ENCODE peak calls at places on chromosome 11, in four cellular contexts. One of them, this sample, is unnamed. For H3K27me3, the result is how much of the 10 kb centered on the place peaks cover.

GRCh38 chr11:35305670-35306382 is 113.5 kb downstream of the SLC1A2 start:
- ATAC-seq in upper lobe of left lung: no peak
- ATAC-seq in IMR-90: peak
- ATAC-seq in body of pancreas: peak
- ATAC-seq in this sample: no peak

GRCh38 chr11:110032957-110033570 is 60.1 kb upstream of the ZC3H12C start:
- ATAC-seq in upper lobe of left lung: no peak
- ATAC-seq in IMR-90: no peak
- ATAC-seq in body of pancreas: no peak
- ATAC-seq in this sample: no peak

GRCh38 chr11:66085071-66085470 is 15.0 kb downstream of the PACS1 start:
- ATAC-seq in upper lobe of left lung: no peak
- ATAC-seq in IMR-90: no peak
- ATAC-seq in body of pancreas: no peak
- ATAC-seq in this sample: no peak

GRCh38 chr11:114260483-114260882 is 35.7 kb upstream of the NNMT start:
- ATAC-seq in upper lobe of left lung: peak
- ATAC-seq in IMR-90: no peak
- ATAC-seq in body of pancreas: peak
- ATAC-seq in this sample: peak

GRCh38 chr11:122788781-122789535 is 49.3 kb upstream of the CRTAM start:
- ATAC-seq in upper lobe of left lung: no peak
- ATAC-seq in IMR-90: no peak
- ATAC-seq in body of pancreas: no peak
- ATAC-seq in this sample: no peak

GRCh38 chr11:99584822-99585221 is 564.1 kb downstream of the CNTN5 start:
- ATAC-seq in upper lobe of left lung: no peak
- ATAC-seq in IMR-90: no peak
- ATAC-seq in body of pancreas: no peak
- ATAC-seq in this sample: no peak

GRCh38 chr11:110196241-110196754 is 100.1 kb downstream of the RDX start:
- ATAC-seq in upper lobe of left lung: no peak
- ATAC-seq in IMR-90: peak
- ATAC-seq in body of pancreas: no peak
- ATAC-seq in this sample: no peak

GRCh38 chr11:10298342-10298741 is 4.3 kb upstream of the SBF2 start:
- ATAC-seq in upper lobe of left lung: no peak
- ATAC-seq in IMR-90: peak
- ATAC-seq in body of pancreas: no peak
- ATAC-seq in this sample: no peak

GRCh38 chr11:122617297-122617696 is 38.2 kb upstream of the UBASH3B start:
- ATAC-seq in upper lobe of left lung: no peak
- ATAC-seq in IMR-90: no peak
- ATAC-seq in body of pancreas: no peak
- ATAC-seq in this sample: no peak

GRCh38 chr11:133608496-133608895 is 76.2 kb upstream of the OPCML start:
- ATAC-seq in upper lobe of left lung: no peak
- ATAC-seq in IMR-90: no peak
- ATAC-seq in body of pancreas: no peak
- ATAC-seq in this sample: no peak

GRCh38 chr11:78251083-78251699 is 62.5 kb downstream of the USP35 start:
- ATAC-seq in upper lobe of left lung: peak
- ATAC-seq in IMR-90: peak
- ATAC-seq in body of pancreas: peak
- ATAC-seq in this sample: no peak

GRCh38 chr11:7573558-7574296 is 59.9 kb downstream of the PPFIBP2 start:
- ATAC-seq in upper lobe of left lung: no peak
- ATAC-seq in IMR-90: no peak
- ATAC-seq in body of pancreas: no peak
- ATAC-seq in this sample: no peak

GRCh38 chr11:30775123-30775522 is 189.0 kb upstream of the MPPED2 start:
- ATAC-seq in upper lobe of left lung: no peak
- ATAC-seq in IMR-90: no peak
- ATAC-seq in body of pancreas: no peak
- ATAC-seq in this sample: no peak

GRCh38 chr11:125091247-125091876 is 20.1 kb downstream of the TMEM218 start:
- ATAC-seq in upper lobe of left lung: peak
- ATAC-seq in IMR-90: peak
- ATAC-seq in body of pancreas: peak
- ATAC-seq in this sample: peak

GRCh38 chr11:126467471-126467870 is 112.0 kb downstream of the ST3GAL4 start:
- ATAC-seq in upper lobe of left lung: no peak
- ATAC-seq in IMR-90: no peak
- ATAC-seq in body of pancreas: no peak
- ATAC-seq in this sample: no peak

GRCh38 chr11:74490945-74491344 is 2.6 kb downstream of the LIPT2 start:
- ATAC-seq in upper lobe of left lung: no peak
- ATAC-seq in IMR-90: no peak
- ATAC-seq in body of pancreas: no peak
- ATAC-seq in this sample: no peak

GRCh38 chr11:35089724-35090505 is 49.1 kb upstream of the CD44 start:
- ATAC-seq in upper lobe of left lung: no peak
- ATAC-seq in IMR-90: no peak
- ATAC-seq in body of pancreas: no peak
- ATAC-seq in this sample: no peak

GRCh38 chr11:7656704-7657103 is 16.6 kb downstream of the CYB5R2 start:
- ATAC-seq in upper lobe of left lung: peak
- ATAC-seq in IMR-90: no peak
- ATAC-seq in body of pancreas: no peak
- ATAC-seq in this sample: peak

GRCh38 chr11:83773950-83774880 is 488.0 kb upstream of the CCDC90B start:
- ATAC-seq in upper lobe of left lung: peak
- ATAC-seq in IMR-90: peak
- ATAC-seq in body of pancreas: no peak
- ATAC-seq in this sample: no peak

GRCh38 chr11:86931965-86932332 is 23.2 kb downstream of the FZD4 start:
- ATAC-seq in upper lobe of left lung: peak
- ATAC-seq in IMR-90: no peak
- ATAC-seq in body of pancreas: no peak
- ATAC-seq in this sample: no peak

GRCh38 chr11:59062602-59063529 is 23.2 kb upstream of the GLYATL1B start:
- ATAC-seq in upper lobe of left lung: no peak
- ATAC-seq in IMR-90: no peak
- ATAC-seq in body of pancreas: no peak
- ATAC-seq in this sample: no peak

GRCh38 chr11:59776210-59777066 is 21.3 kb downstream of the STX3 start:
- ATAC-seq in upper lobe of left lung: no peak
- ATAC-seq in IMR-90: peak
- ATAC-seq in body of pancreas: peak
- ATAC-seq in this sample: no peak

GRCh38 chr11:95515379-95515778 is 274.2 kb downstream of the FAM76B start:
- ATAC-seq in upper lobe of left lung: no peak
- ATAC-seq in IMR-90: no peak
- ATAC-seq in body of pancreas: no peak
- ATAC-seq in this sample: no peak

GRCh38 chr11:11171285-11171684 is 181.8 kb downstream of the CSNK2A3 start:
- ATAC-seq in upper lobe of left lung: no peak
- ATAC-seq in IMR-90: peak
- ATAC-seq in body of pancreas: no peak
- ATAC-seq in this sample: peak

GRCh38 chr11:113201055-113201818 is 113.1 kb upstream of the TTC12 start:
- ATAC-seq in upper lobe of left lung: no peak
- ATAC-seq in IMR-90: no peak
- ATAC-seq in body of pancreas: no peak
- ATAC-seq in this sample: no peak

GRCh38 chr11:133928628-133929059 is 28.1 kb downstream of the IGSF9B start:
- ATAC-seq in upper lobe of left lung: no peak
- ATAC-seq in IMR-90: no peak
- ATAC-seq in body of pancreas: no peak
- ATAC-seq in this sample: no peak

GRCh38 chr11:117824571-117825537 is at the start of gene FXYD2:
- ATAC-seq in upper lobe of left lung: peak
- ATAC-seq in IMR-90: no peak
- ATAC-seq in body of pancreas: peak
- ATAC-seq in this sample: peak

GRCh38 chr11:100930185-100930778 is 199.3 kb downstream of the PGR start:
- ATAC-seq in upper lobe of left lung: peak
- ATAC-seq in IMR-90: peak
- ATAC-seq in body of pancreas: peak
- ATAC-seq in this sample: no peak

GRCh38 chr11:65796726-65797601 is 10.1 kb downstream of the OVOL1 start:
- ATAC-seq in upper lobe of left lung: no peak
- ATAC-seq in IMR-90: peak
- ATAC-seq in body of pancreas: no peak
- ATAC-seq in this sample: no peak

GRCh38 chr11:73189315-73189714 is 28.8 kb upstream of the P2RY2 start:
- ATAC-seq in upper lobe of left lung: peak
- ATAC-seq in IMR-90: no peak
- ATAC-seq in body of pancreas: no peak
- ATAC-seq in this sample: peak

DNA sequence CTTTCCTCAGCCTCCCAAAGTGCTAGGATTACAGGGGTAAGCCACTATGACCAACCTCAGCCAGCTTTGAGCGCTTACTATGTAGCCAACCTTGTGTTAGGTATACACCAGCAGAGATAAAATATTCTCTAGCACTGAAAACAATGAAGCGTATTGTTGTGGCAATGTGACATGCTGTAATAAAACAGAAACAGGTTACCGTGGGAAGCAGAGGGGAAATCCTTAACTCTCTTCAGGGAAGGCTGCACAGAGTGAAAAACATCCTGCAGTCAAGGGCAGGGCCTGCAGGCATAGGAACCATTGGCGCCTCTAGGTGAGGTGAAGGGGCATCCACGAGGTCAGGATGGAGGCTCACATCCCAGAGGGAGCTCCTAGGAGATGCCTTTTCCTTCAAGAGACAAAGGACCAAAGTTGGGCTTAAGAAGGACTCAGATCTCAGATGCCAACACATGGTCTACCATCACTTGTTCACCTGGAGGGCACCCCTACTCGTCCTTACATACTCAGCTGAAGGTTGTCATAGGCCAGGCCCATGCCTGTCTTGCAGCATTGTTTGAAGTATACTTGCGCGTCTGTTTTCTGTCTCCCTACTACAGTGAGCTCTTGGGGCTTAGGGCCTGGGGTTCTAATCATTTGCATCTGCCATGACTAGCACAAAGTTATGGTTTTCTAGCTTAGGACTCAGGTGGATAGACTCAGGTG is 7.9 kb downstream of the POLD4 start:
- ATAC-seq in upper lobe of left lung: peak
- ATAC-seq in IMR-90: peak
- ATAC-seq in body of pancreas: peak
- ATAC-seq in this sample: no peak
- TF ChIP-seq POLR2A in upper lobe of left lung: no peak
- TF ChIP-seq POLR2A in IMR-90: no peak
- TF ChIP-seq POLR2A in body of pancreas: no peak
- TF ChIP-seq POLR2A in this sample: no peak

DNA sequence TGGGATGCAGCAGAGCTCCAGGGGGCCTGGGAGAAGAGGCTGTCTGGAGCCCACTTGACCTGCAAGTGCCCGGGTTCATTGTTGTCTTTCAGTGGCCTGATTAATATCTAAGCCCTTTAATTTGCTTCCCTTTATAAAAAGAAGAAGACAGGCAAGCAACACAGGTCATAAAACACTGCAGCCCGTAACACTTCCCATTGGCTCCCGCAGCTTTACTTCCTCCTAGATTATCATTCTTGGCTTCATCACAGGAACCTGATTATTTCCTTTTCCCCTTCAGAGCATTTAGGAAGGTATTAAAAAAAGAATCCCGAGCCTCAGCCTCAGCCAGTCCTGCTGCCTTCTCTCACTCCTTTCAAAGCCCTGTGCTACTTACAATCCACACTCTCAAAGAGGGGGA is 183.2 kb downstream of the GRIK4 start:
- ATAC-seq in upper lobe of left lung: no peak
- ATAC-seq in IMR-90: no peak
- ATAC-seq in body of pancreas: no peak
- ATAC-seq in this sample: no peak
- H3K27me3 ChIP-seq in upper lobe of left lung: under half
- H3K27me3 ChIP-seq in IMR-90: under half
- H3K27me3 ChIP-seq in body of pancreas: under half
- H3K27me3 ChIP-seq in this sample: under half

DNA sequence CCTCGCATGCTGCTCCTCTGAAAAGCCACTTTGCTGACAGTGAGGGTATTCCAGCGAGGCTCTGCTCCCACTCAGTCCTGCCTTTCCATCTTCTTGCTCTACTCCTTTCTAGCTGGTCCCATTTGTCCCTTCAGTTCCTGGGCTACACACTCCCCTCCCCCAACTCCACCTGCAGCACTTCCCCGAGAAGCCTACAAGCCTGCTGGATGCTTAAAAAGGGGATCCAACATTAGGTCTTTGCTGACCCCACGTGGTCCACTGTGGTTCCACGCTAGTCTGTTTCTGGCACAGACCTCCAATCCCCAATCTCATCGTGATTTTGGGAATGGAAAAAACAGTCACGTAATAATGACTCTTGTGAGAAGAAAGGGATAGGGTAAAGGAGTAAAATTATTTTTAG is 121.6 kb upstream of the SNX19 start:
- ATAC-seq in upper lobe of left lung: no peak
- ATAC-seq in IMR-90: no peak
- ATAC-seq in body of pancreas: no peak
- ATAC-seq in this sample: no peak
- TF ChIP-seq POLR2A in upper lobe of left lung: no peak
- TF ChIP-seq POLR2A in IMR-90: no peak
- TF ChIP-seq POLR2A in body of pancreas: no peak
- TF ChIP-seq POLR2A in this sample: no peak

DNA sequence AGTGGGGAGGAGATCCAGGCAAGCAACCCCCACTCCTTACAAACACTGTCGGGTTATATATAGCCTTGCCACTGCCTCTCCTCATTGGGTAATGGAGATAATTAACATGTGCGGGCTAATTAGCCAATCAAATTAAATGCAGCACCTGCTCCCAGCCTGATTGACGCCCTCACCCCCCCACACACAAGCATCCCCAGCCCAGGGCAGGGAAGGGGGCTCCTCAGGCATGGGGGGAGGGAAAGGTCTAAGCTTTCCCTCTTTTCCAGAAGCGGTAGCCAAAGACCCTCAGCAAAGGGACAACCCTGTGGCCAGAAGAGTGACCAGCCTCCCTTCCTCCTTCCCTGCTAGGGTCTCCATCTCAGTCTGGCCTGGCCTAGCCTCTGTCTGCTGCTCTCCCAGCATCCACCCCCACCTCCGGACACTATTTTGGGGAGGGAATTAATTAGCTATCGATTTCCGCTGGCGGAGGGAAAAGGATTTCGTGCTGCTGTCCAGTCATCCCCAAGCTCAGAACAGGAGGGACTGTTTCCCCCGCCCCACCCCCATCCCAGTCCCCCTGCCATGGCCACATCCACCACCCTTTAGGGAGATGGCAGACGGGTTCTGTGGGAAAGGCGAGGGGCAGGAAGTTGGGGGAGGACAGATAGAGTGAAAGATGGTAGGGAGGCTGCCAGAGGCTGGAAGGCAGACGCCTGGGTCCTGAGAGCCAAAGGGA is 7.1 kb downstream of the NRXN2 start:
- ATAC-seq in upper lobe of left lung: no peak
- ATAC-seq in IMR-90: no peak
- ATAC-seq in body of pancreas: no peak
- ATAC-seq in this sample: no peak
- H3K27me3 ChIP-seq in upper lobe of left lung: under half
- H3K27me3 ChIP-seq in IMR-90: half or more
- H3K27me3 ChIP-seq in body of pancreas: under half
- H3K27me3 ChIP-seq in this sample: half or more

This sample was measured in gastroesophageal sphincter.